ENCODE peak calls at places on chromosomes 12 and 14, in nine cellular contexts. Q is tibial nerve, T is head of caudate nucleus, D is KG1, H is GM06990, K is NCI-H510A treated with DMSO at 0.1 percent for 48 hours, S is EL, L is amniotic stem cell, G is lung. P is an unnamed sample.

GRCh38 chr14:64801800-64802199 is 77.9 kb downstream of the SPTB start:
- DNase-seq in Q (no peak), T (no peak), D (no peak), H (no peak), K (peak; percentile 11), S (peak; percentile 41), L (no peak), G (no peak), P (no peak)

GRCh38 chr12:12915654-12916053 is 24.3 kb downstream of the GPRC5A start:
- DNase-seq in Q (no peak), T (no peak), D (no peak), H (no peak), K (no peak), S (no peak), L (no peak), G (no peak), P (no peak)

GRCh38 chr12:52763036-52763659 is 14.0 kb downstream of the KRT76 start:
- DNase-seq in Q (no peak), T (no peak), D (no peak), H (no peak), K (no peak), S (no peak), L (no peak), G (no peak), P (no peak)

GRCh38 chr12:110245278-110245868 is 35.7 kb upstream of the ATP2A2 start:
- DNase-seq in Q (no peak), T (no peak), D (no peak), H (peak; percentile 33), K (no peak), S (peak; percentile 36), L (no peak), G (no peak), P (peak; percentile 36)

GRCh38 chr12:108850854-108851573 is 6.4 kb downstream of the SSH1 start:
- DNase-seq in Q (no peak), T (peak; percentile 30), D (no peak), H (peak; percentile 57), K (no peak), S (peak; percentile 87), L (no peak), G (no peak), P (peak; percentile 89)

GRCh38 chr14:70398706-70399431 is 18.0 kb downstream of the SYNJ2BP start:
- DNase-seq in Q (no peak), T (no peak), D (no peak), H (no peak), K (no peak), S (no peak), L (no peak), G (no peak), P (no peak)

GRCh38 chr12:50188280-50188781 is 21.2 kb upstream of the CERS5 start:
- DNase-seq in Q (no peak), T (no peak), D (no peak), H (no peak), K (no peak), S (peak; percentile 60), L (no peak), G (no peak), P (no peak)

GRCh38 chr14:102901633-102902032 is 20.8 kb upstream of the AMN start:
- DNase-seq in Q (no peak), T (no peak), D (peak; percentile 29), H (peak; percentile 93), K (no peak), S (no peak), L (no peak), G (no peak), P (peak; percentile 49)

GRCh38 chr12:19428261-19428660 is 11.0 kb upstream of the AEBP2 start:
- DNase-seq in Q (no peak), T (no peak), D (no peak), H (no peak), K (no peak), S (no peak), L (no peak), G (no peak), P (peak; percentile 97)

GRCh38 chr12:27055966-27056365 is 26.4 kb downstream of the C12orf71 start:
- DNase-seq in Q (no peak), T (no peak), D (no peak), H (no peak), K (no peak), S (no peak), L (no peak), G (no peak), P (no peak)

GRCh38 chr12:25458047-25458552 is 95.0 kb downstream of the LMNTD1 start:
- DNase-seq in Q (no peak), T (no peak), D (no peak), H (no peak), K (no peak), S (peak; percentile 96), L (peak; percentile 99), G (no peak), P (no peak)

GRCh38 chr12:51171884-51172514 is 936 bp downstream of the TFCP2 start:
- DNase-seq in Q (no peak), T (no peak), D (no peak), H (no peak), K (peak; percentile 29), S (peak; percentile 40), L (peak; percentile 7), G (no peak), P (peak; percentile 54)

GRCh38 chr12:46915082-46915481 is 89.3 kb upstream of the SLC38A4 start:
- DNase-seq in Q (peak; percentile 17), T (no peak), D (no peak), H (no peak), K (no peak), S (peak; percentile 93), L (peak; percentile 41), G (no peak), P (no peak)

GRCh38 chr12:6867407-6868210 is at the start of gene TPI1:
- DNase-seq in Q (peak; percentile 74), T (peak; percentile 92), D (peak; percentile 10), H (peak; percentile 86), K (peak; percentile 47), S (peak; percentile 83), L (peak; percentile 48), G (peak; percentile 85), P (peak; percentile 74)

GRCh38 chr12:105622846-105623245 is 292.4 kb downstream of the C12orf75 start:
- DNase-seq in Q (no peak), T (no peak), D (no peak), H (no peak), K (no peak), S (no peak), L (no peak), G (no peak), P (no peak)

GRCh38 chr12:38201461-38202276 is 114.9 kb upstream of the ALG10B start:
- DNase-seq in Q (no peak), T (no peak), D (no peak), H (no peak), K (no peak), S (no peak), L (no peak), G (no peak), P (no peak)

GRCh38 chr12:93740721-93741120 is 63.5 kb downstream of the CRADD start:
- DNase-seq in Q (no peak), T (no peak), D (peak; percentile 53), H (no peak), K (no peak), S (peak; percentile 33), L (no peak), G (no peak), P (no peak)

GRCh38 chr12:18589316-18589715 is 148.5 kb downstream of the PLCZ1 start:
- DNase-seq in Q (no peak), T (no peak), D (no peak), H (no peak), K (no peak), S (no peak), L (no peak), G (no peak), P (no peak)

GRCh38 chr12:62724947-62725447 is 210.0 kb downstream of the PPM1H start:
- DNase-seq in Q (no peak), T (no peak), D (no peak), H (no peak), K (peak; percentile 21), S (peak; percentile 98), L (peak; percentile 87), G (peak; percentile 80), P (peak; percentile 41)

GRCh38 chr12:107126688-107127481 is 33.5 kb upstream of the CRY1 start:
- DNase-seq in Q (no peak), T (no peak), D (peak; percentile 2), H (no peak), K (peak; percentile 19), S (no peak), L (peak; percentile 58), G (no peak), P (peak; percentile 46)

GRCh38 chr14:92481811-92482559 is 31.6 kb upstream of the RIN3 start:
- DNase-seq in Q (no peak), T (no peak), D (no peak), H (no peak), K (no peak), S (no peak), L (no peak), G (peak; percentile 7), P (no peak)

GRCh38 chr12:132600048-132601032 is 10.0 kb downstream of the LRCOL1 start:
- DNase-seq in Q (no peak), T (peak; percentile 41), D (no peak), H (no peak), K (peak; percentile 90), S (peak; percentile 72), L (no peak), G (peak; percentile 54), P (peak; percentile 34)

GRCh38 chr12:93167841-93168492 is 209.8 kb upstream of the NUDT4 start:
- DNase-seq in Q (no peak), T (no peak), D (no peak), H (peak; percentile 71), K (no peak), S (no peak), L (no peak), G (no peak), P (no peak)

GRCh38 chr14:100565650-100566049 is 21.6 kb downstream of the BEGAIN start:
- DNase-seq in Q (no peak), T (no peak), D (no peak), H (no peak), K (no peak), S (no peak), L (no peak), G (no peak), P (no peak)

GRCh38 chr14:51424569-51425251 is 184.7 kb downstream of the TMX1 start:
- DNase-seq in Q (peak; percentile 26), T (no peak), D (no peak), H (no peak), K (no peak), S (peak; percentile 32), L (no peak), G (no peak), P (no peak)

GRCh38 chr12:4145990-4146859 is 127.3 kb upstream of the CCND2 start:
- DNase-seq in Q (no peak), T (no peak), D (no peak), H (no peak), K (no peak), S (no peak), L (no peak), G (no peak), P (no peak)

GRCh38 chr14:105154476-105154871 is 14.1 kb downstream of the JAG2 start:
- DNase-seq in Q (no peak), T (no peak), D (no peak), H (no peak), K (no peak), S (no peak), L (no peak), G (no peak), P (no peak)

GRCh38 chr12:26833692-26834168 is 736 bp upstream of the ITPR2 start:
- DNase-seq in Q (no peak), T (peak; percentile 13), D (peak; percentile 64), H (peak; percentile 48), K (peak; percentile 69), S (peak; percentile 31), L (no peak), G (peak; percentile 61), P (peak; percentile 52)

GRCh38 chr12:104751024-104751570 is 207.0 kb downstream of the SLC41A2 start:
- DNase-seq in Q (no peak), T (no peak), D (no peak), H (no peak), K (no peak), S (no peak), L (no peak), G (no peak), P (no peak)

GRCh38 chr12:53486730-53487487 is 12.3 kb downstream of the MAP3K12 start:
- DNase-seq in Q (no peak), T (no peak), D (no peak), H (no peak), K (no peak), S (no peak), L (no peak), G (no peak), P (no peak)

GRCh38 chr12:52234226-52234810 is 1.3 kb downstream of the KRT7 start:
- DNase-seq in Q (no peak), T (no peak), D (no peak), H (no peak), K (no peak), S (no peak), L (no peak), G (no peak), P (no peak)

P was measured in MV-4-11.